ENCODE peak calls at places on chromosome 14, in four cellular contexts. H is left ventricle myocardium inferior, U is astrocyte, K is tibial nerve. S is an unnamed sample.

GRCh38 chr14:30874120-30874998 is at the start of gene COCH:
- DNase-seq in U (no peak), K (no peak), H (peak; percentile 31), S (no peak)

GRCh38 chr14:75088566-75089373 is 19.3 kb downstream of the ZC2HC1C start:
- DNase-seq in U (peak; percentile 23), K (peak; percentile 92), H (no peak), S (no peak)

GRCh38 chr14:72999316-72999715 is 27.6 kb downstream of the ZFYVE1 start:
- DNase-seq in K (no peak), H (no peak), U (no peak), S (no peak)

GRCh38 chr14:81127785-81128184 is 93.0 kb downstream of the GTF2A1 start:
- DNase-seq in U (peak; percentile 12), K (no peak), H (no peak), S (no peak)

GRCh38 chr14:102955636-102956035 is 33.2 kb downstream of the AMN start:
- DNase-seq in H (no peak), K (no peak), U (no peak), S (no peak)

GRCh38 chr14:99174081-99174851 is 97.7 kb downstream of the BCL11B start:
- DNase-seq in K (no peak), U (no peak), H (no peak), S (no peak)

GRCh38 chr14:24710403-24711063 is 76.5 kb upstream of the GZMB start:
- DNase-seq in U (peak; percentile 41), K (peak; percentile 66), H (peak; percentile 24), S (peak; percentile 90)

GRCh38 chr14:59870277-59871165 is at the start of gene RTN1:
- DNase-seq in U (peak; percentile 33), H (peak; percentile 51), K (peak; percentile 23), S (no peak)

GRCh38 chr14:69423279-69423678 is 24.8 kb downstream of the SLC39A9 start:
- DNase-seq in K (no peak), H (no peak), U (peak; percentile 32), S (no peak)

GRCh38 chr14:96586921-96587822 is 85.0 kb downstream of the PAPOLA start:
- DNase-seq in U (no peak), H (no peak), K (no peak), S (peak; percentile 82)

GRCh38 chr14:36097356-36097755 is 79.2 kb downstream of the PTCSC3 start:
- DNase-seq in H (no peak), K (no peak), U (no peak), S (no peak)

GRCh38 chr14:83556065-83556464 is 1973.9 kb upstream of the FLRT2 start:
- DNase-seq in U (peak; percentile 38), H (no peak), K (no peak), S (no peak)

GRCh38 chr14:72178517-72178916 is 246.3 kb downstream of the RGS6 start:
- DNase-seq in U (no peak), K (no peak), H (no peak), S (no peak)

GRCh38 chr14:87745507-87746118 is 247.4 kb downstream of the GALC start:
- DNase-seq in H (no peak), U (peak; percentile 18), K (no peak), S (no peak)

GRCh38 chr14:101361451-101362433 is 199.6 kb upstream of the DIO3 start:
- DNase-seq in U (no peak), K (no peak), H (no peak), S (peak; percentile 82)
- H3K4me1 ChIP-seq in U (no peaks in the 10 kb centered on the region), K (no peaks in the 10 kb centered on the region), H (no peaks in the 10 kb centered on the region), S (peaks cover 74% of the 10 kb centered on the region)

GRCh38 chr14:100837812-100838170 is 11.9 kb downstream of the MEG3 start:
- DNase-seq in H (peak; percentile 5), K (no peak), U (no peak), S (no peak)

GRCh38 chr14:100836053-100836805 is 10.3 kb downstream of the MEG3 start:
- DNase-seq in U (no peak), H (no peak), K (no peak), S (no peak)

GRCh38 chr14:100836961-100837811 is 11.3 kb downstream of the MEG3 start:
- DNase-seq in K (no peak), H (peak; percentile 10), U (no peak), S (no peak)

GRCh38 chr14:100834441-100835277 is 8.7 kb downstream of the MEG3 start:
- DNase-seq in U (no peak), K (no peak), H (no peak), S (no peak)

DNA sequence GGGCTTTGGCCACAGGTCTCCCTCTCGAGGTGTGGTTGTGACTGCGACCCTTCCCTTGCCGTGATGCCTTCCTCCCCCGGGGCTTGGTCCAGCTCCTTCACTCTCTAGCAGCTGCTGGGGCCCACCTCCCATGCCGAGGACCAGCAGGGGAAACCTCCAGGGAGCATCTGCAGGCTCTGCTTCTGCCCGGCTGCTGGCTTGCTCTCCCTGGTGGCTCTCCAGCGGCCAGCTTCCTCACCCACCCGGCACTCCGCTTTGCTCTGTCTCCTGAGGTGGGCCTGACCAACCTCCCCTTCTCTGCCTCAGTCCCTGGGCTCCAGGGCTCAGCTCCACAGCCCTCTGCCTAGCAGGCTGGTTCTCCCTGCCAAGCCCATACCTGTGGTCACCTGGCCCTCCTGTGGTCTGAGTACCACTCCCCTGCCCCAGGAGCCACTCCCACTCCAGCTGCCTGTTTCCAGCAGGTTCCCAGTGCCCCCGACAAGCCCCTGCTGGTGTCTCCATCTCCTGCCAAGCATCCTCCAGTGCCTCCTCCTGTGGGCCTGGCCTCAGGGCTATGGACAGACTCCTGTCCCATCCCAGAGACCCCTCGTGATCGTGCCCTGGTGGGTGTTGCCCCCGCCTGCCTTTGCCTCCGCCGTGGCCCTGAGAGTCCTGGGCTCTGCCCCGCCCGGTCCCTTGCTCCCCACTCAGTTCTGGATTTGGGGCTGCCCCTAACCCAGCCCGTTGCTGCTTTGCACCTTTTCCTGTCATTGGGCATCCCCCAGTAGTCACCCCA is 9.5 kb downstream of the MEG3 start:
- DNase-seq in K (no peak), H (no peak), U (no peak), S (no peak)
- H3K27ac ChIP-seq in K (no peak overlapping the region), H (no peak overlapping the region), U (no peak overlapping the region), S (no peak overlapping the region)

DNA sequence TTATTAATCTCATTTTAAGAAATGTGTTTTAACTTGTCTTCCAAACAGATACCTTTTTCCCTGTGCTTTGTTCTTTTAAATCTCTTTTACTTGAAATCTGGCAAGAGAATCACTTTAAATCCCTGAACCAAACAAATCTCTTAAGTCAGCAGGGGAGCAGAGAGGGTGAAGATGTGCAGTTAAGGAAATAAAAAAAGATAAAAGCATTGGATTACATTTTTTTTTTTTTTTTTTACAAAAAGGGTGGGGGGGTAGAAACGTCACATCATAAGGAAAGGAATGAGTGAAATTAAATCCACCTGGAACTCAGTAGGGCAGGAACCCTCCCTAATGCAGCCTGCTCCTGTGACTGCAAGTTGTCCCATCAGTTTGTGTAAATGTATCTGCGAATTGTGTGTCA is 1.4 kb downstream of the TTC6 start:
- DNase-seq in U (no peak), K (no peak), H (no peak), S (no peak)
- H3K4me3 ChIP-seq in U (no peak overlapping the region), K (no peak overlapping the region), H (no peak overlapping the region), S (no peak overlapping the region)

DNA sequence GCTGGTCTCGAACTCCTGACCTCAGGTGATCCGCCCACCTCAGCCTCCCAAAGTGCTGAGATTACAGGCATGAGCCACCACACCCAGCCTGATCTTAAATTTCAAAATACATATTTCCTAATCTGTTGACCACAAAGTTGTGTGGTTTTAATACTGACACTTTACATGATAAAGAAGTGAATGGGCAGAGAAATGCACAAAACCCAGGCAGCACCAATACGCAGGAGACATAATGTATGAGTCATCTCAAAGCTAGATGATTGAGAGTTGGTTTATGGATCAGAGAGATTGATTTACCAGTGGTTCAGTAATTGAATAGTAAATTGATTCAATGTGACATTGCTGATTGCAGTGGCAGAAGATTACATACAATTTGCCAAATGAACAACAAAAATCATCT is 19.2 kb upstream of the PPP2R5E start:
- DNase-seq in H (no peak), U (no peak), K (no peak), S (no peak)
- H3K4me1 ChIP-seq in H (no peaks in the 10 kb centered on the region), U (no peaks in the 10 kb centered on the region), K (no peaks in the 10 kb centered on the region), S (no peaks in the 10 kb centered on the region)

S was measured in esophagus muscularis mucosa.